ENCODE peak calls at places on chromosomes 7 and 10, in seven cellular contexts. One of them, this sample, is unnamed.

GRCh38 chr10:100148353-100149211 is 37.2 kb downstream of the ERLIN1 start:
- DNase-seq in transverse colon: no peak
- DNase-seq in colonic mucosa: no peak
- DNase-seq in HepG2: peak; percentile 43
- DNase-seq in fibroblast of villous mesenchyme: peak; percentile 27
- DNase-seq in fibroblast of mammary gland: peak; percentile 71
- DNase-seq in pancreas: no peak
- DNase-seq in this sample: peak; percentile 44

GRCh38 chr10:126250527-126251310 is 137.6 kb downstream of the ADAM12 start:
- DNase-seq in transverse colon: no peak
- DNase-seq in fibroblast of mammary gland: peak; percentile 57
- DNase-seq in fibroblast of villous mesenchyme: peak; percentile 88
- DNase-seq in colonic mucosa: no peak
- DNase-seq in HepG2: no peak
- DNase-seq in pancreas: no peak
- DNase-seq in this sample: peak; percentile 63

GRCh38 chr7:139522830-139523198 is 671 bp upstream of the CLEC2L start:
- DNase-seq in colonic mucosa: no peak
- DNase-seq in pancreas: no peak
- DNase-seq in fibroblast of mammary gland: no peak
- DNase-seq in HepG2: no peak
- DNase-seq in fibroblast of villous mesenchyme: no peak
- DNase-seq in transverse colon: no peak
- DNase-seq in this sample: no peak

GRCh38 chr7:101921061-101921460 is 103.6 kb downstream of the CUX1 start:
- DNase-seq in transverse colon: no peak
- DNase-seq in fibroblast of mammary gland: no peak
- DNase-seq in HepG2: no peak
- DNase-seq in fibroblast of villous mesenchyme: no peak
- DNase-seq in pancreas: peak; percentile 19
- DNase-seq in colonic mucosa: no peak
- DNase-seq in this sample: no peak

GRCh38 chr7:49166441-49166840 is 242.1 kb downstream of the CDC14C start:
- DNase-seq in colonic mucosa: no peak
- DNase-seq in pancreas: no peak
- DNase-seq in fibroblast of mammary gland: no peak
- DNase-seq in transverse colon: no peak
- DNase-seq in fibroblast of villous mesenchyme: peak; percentile 1
- DNase-seq in HepG2: no peak
- DNase-seq in this sample: no peak

GRCh38 chr7:67621704-67622103 is 625.1 kb downstream of the TYW1 start:
- DNase-seq in fibroblast of mammary gland: no peak
- DNase-seq in fibroblast of villous mesenchyme: no peak
- DNase-seq in colonic mucosa: no peak
- DNase-seq in HepG2: no peak
- DNase-seq in transverse colon: no peak
- DNase-seq in pancreas: no peak
- DNase-seq in this sample: no peak

GRCh38 chr10:89267056-89267455 is 15.5 kb upstream of the LIPA start:
- DNase-seq in transverse colon: no peak
- DNase-seq in fibroblast of mammary gland: no peak
- DNase-seq in pancreas: no peak
- DNase-seq in colonic mucosa: no peak
- DNase-seq in HepG2: no peak
- DNase-seq in fibroblast of villous mesenchyme: no peak
- DNase-seq in this sample: no peak

GRCh38 chr7:146735992-146736391 is 619.4 kb downstream of the CNTNAP2 start:
- DNase-seq in colonic mucosa: no peak
- DNase-seq in HepG2: no peak
- DNase-seq in transverse colon: no peak
- DNase-seq in fibroblast of mammary gland: no peak
- DNase-seq in fibroblast of villous mesenchyme: no peak
- DNase-seq in pancreas: no peak
- DNase-seq in this sample: no peak

GRCh38 chr10:74746813-74747212 is 79.6 kb upstream of the KAT6B start:
- DNase-seq in colonic mucosa: no peak
- DNase-seq in pancreas: no peak
- DNase-seq in transverse colon: no peak
- DNase-seq in fibroblast of mammary gland: no peak
- DNase-seq in HepG2: no peak
- DNase-seq in fibroblast of villous mesenchyme: no peak
- DNase-seq in this sample: no peak

GRCh38 chr7:43784030-43785001 is 25.8 kb downstream of the BLVRA start:
- DNase-seq in colonic mucosa: no peak
- DNase-seq in fibroblast of villous mesenchyme: peak; percentile 65
- DNase-seq in pancreas: no peak
- DNase-seq in HepG2: no peak
- DNase-seq in transverse colon: no peak
- DNase-seq in fibroblast of mammary gland: peak; percentile 73
- DNase-seq in this sample: no peak

GRCh38 chr10:46024948-46025347 is 5.5 kb downstream of the NCOA4 start:
- DNase-seq in HepG2: no peak
- DNase-seq in fibroblast of villous mesenchyme: no peak
- DNase-seq in colonic mucosa: no peak
- DNase-seq in pancreas: no peak
- DNase-seq in transverse colon: no peak
- DNase-seq in fibroblast of mammary gland: no peak
- DNase-seq in this sample: no peak

GRCh38 chr10:73577788-73578187 is 13.4 kb downstream of the USP54 start:
- DNase-seq in HepG2: no peak
- DNase-seq in fibroblast of mammary gland: peak; percentile 72
- DNase-seq in transverse colon: peak; percentile 63
- DNase-seq in pancreas: no peak
- DNase-seq in fibroblast of villous mesenchyme: no peak
- DNase-seq in colonic mucosa: peak; percentile 46
- DNase-seq in this sample: peak; percentile 63

GRCh38 chr10:92742331-92743228 is 52.8 kb downstream of the HHEX start:
- DNase-seq in fibroblast of villous mesenchyme: no peak
- DNase-seq in transverse colon: peak; percentile 26
- DNase-seq in colonic mucosa: no peak
- DNase-seq in pancreas: no peak
- DNase-seq in HepG2: no peak
- DNase-seq in fibroblast of mammary gland: no peak
- DNase-seq in this sample: no peak

GRCh38 chr7:48251766-48252165 is 80.5 kb downstream of the ABCA13 start:
- DNase-seq in transverse colon: no peak
- DNase-seq in fibroblast of villous mesenchyme: no peak
- DNase-seq in fibroblast of mammary gland: no peak
- DNase-seq in pancreas: no peak
- DNase-seq in colonic mucosa: no peak
- DNase-seq in HepG2: no peak
- DNase-seq in this sample: no peak

GRCh38 chr7:44286182-44286617 is 39.2 kb downstream of the CAMK2B start:
- DNase-seq in fibroblast of mammary gland: no peak
- DNase-seq in HepG2: no peak
- DNase-seq in pancreas: peak; percentile 54
- DNase-seq in fibroblast of villous mesenchyme: peak; percentile 37
- DNase-seq in transverse colon: peak; percentile 3
- DNase-seq in colonic mucosa: no peak
- DNase-seq in this sample: no peak

GRCh38 chr10:69324583-69324982 is 46.3 kb downstream of the HK1 start:
- DNase-seq in transverse colon: no peak
- DNase-seq in fibroblast of mammary gland: no peak
- DNase-seq in pancreas: no peak
- DNase-seq in fibroblast of villous mesenchyme: no peak
- DNase-seq in colonic mucosa: no peak
- DNase-seq in HepG2: no peak
- DNase-seq in this sample: no peak

GRCh38 chr10:122286872-122287271 is 15.8 kb downstream of the BTBD16 start:
- DNase-seq in fibroblast of villous mesenchyme: peak; percentile 23
- DNase-seq in pancreas: no peak
- DNase-seq in HepG2: no peak
- DNase-seq in fibroblast of mammary gland: peak; percentile 58
- DNase-seq in colonic mucosa: no peak
- DNase-seq in transverse colon: no peak
- DNase-seq in this sample: peak; percentile 69

GRCh38 chr10:102678842-102679289 is 34.6 kb downstream of the TRIM8 start:
- DNase-seq in pancreas: peak; percentile 89
- DNase-seq in transverse colon: peak; percentile 71
- DNase-seq in fibroblast of mammary gland: peak; percentile 42
- DNase-seq in colonic mucosa: peak; percentile 70
- DNase-seq in fibroblast of villous mesenchyme: peak; percentile 81
- DNase-seq in HepG2: peak; percentile 76
- DNase-seq in this sample: no peak

GRCh38 chr10:126109893-126110292 is 213.5 kb downstream of the FANK1 start:
- DNase-seq in HepG2: no peak
- DNase-seq in pancreas: no peak
- DNase-seq in fibroblast of villous mesenchyme: no peak
- DNase-seq in transverse colon: no peak
- DNase-seq in fibroblast of mammary gland: no peak
- DNase-seq in colonic mucosa: no peak
- DNase-seq in this sample: no peak

GRCh38 chr7:150435390-150436073 is 14.9 kb upstream of the GIMAP8 start:
- DNase-seq in colonic mucosa: peak; percentile 31
- DNase-seq in fibroblast of villous mesenchyme: no peak
- DNase-seq in pancreas: no peak
- DNase-seq in fibroblast of mammary gland: no peak
- DNase-seq in HepG2: no peak
- DNase-seq in transverse colon: peak; percentile 77
- DNase-seq in this sample: no peak

GRCh38 chr10:125886914-125887512 is 5.9 kb upstream of the DHX32 start:
- DNase-seq in fibroblast of villous mesenchyme: no peak
- DNase-seq in pancreas: no peak
- DNase-seq in fibroblast of mammary gland: peak; percentile 24
- DNase-seq in transverse colon: no peak
- DNase-seq in HepG2: no peak
- DNase-seq in colonic mucosa: no peak
- DNase-seq in this sample: no peak

GRCh38 chr7:130481898-130482297 is 10.0 kb upstream of the MEST start:
- DNase-seq in transverse colon: no peak
- DNase-seq in fibroblast of villous mesenchyme: peak; percentile 65
- DNase-seq in HepG2: no peak
- DNase-seq in fibroblast of mammary gland: peak; percentile 24
- DNase-seq in colonic mucosa: no peak
- DNase-seq in pancreas: no peak
- DNase-seq in this sample: no peak

GRCh38 chr7:128860158-128861073 is 2.2 kb upstream of the ATP6V1F start:
- DNase-seq in fibroblast of mammary gland: peak; percentile 84
- DNase-seq in transverse colon: no peak
- DNase-seq in colonic mucosa: peak; percentile 34
- DNase-seq in HepG2: no peak
- DNase-seq in fibroblast of villous mesenchyme: peak; percentile 56
- DNase-seq in pancreas: peak; percentile 39
- DNase-seq in this sample: peak; percentile 75

DNA sequence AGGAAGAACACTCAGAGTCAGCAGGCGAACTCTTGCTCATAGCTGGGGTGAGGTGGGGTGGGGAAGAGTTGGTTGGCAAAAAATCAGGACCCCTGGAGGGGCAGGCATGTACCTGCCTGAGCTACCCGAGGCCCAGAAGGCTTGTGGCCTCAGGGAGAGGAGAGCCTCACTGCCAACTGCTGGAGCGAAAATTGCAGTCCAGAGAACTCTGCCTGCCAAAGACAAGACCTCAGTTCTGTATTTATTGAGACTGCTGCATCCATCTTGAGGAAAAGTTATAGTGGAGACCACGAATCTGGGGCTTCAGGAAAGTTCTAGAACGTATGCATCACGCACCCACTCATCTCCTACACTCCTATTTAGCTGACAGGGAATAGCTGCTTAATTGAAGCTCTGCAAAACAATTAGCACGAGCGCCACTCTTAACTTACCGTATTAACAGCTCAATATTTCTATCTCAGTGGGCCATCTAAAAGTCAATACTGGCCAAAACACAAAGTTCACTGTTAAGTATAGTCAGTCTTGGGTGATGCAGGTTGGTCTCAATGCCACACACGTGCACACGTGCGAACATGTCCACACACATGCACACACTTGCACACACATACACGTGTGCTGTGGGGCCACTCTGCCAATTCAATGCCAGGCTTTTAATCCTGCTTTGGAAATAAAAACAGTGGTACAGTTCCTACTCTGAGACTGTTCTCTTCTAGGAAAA is 105.3 kb downstream of the GRB10 start:
- DNase-seq in fibroblast of villous mesenchyme: no peak
- DNase-seq in HepG2: peak; percentile 41
- DNase-seq in fibroblast of mammary gland: no peak
- DNase-seq in colonic mucosa: no peak
- DNase-seq in pancreas: no peak
- DNase-seq in transverse colon: no peak
- DNase-seq in this sample: no peak
- TF ChIP-seq CTCF in fibroblast of villous mesenchyme: no peak
- TF ChIP-seq CTCF in HepG2: no peak
- TF ChIP-seq CTCF in fibroblast of mammary gland: no peak
- TF ChIP-seq CTCF in colonic mucosa: no peak
- TF ChIP-seq CTCF in pancreas: no peak
- TF ChIP-seq CTCF in transverse colon: no peak
- TF ChIP-seq CTCF in this sample: no peak

GRCh38 chr10:104638861-104639594 is 2.1 kb upstream of the SORCS3 start:
- DNase-seq in fibroblast of mammary gland: no peak
- DNase-seq in HepG2: no peak
- DNase-seq in colonic mucosa: no peak
- DNase-seq in fibroblast of villous mesenchyme: no peak
- DNase-seq in transverse colon: no peak
- DNase-seq in pancreas: peak; percentile 47
- DNase-seq in this sample: peak; percentile 13
- H3K4me3 ChIP-seq in fibroblast of mammary gland: no peak overlapping the region
- H3K4me3 ChIP-seq in HepG2: no peak overlapping the region
- H3K4me3 ChIP-seq in colonic mucosa: no peak overlapping the region
- H3K4me3 ChIP-seq in fibroblast of villous mesenchyme: no peak overlapping the region
- H3K4me3 ChIP-seq in transverse colon: no peak overlapping the region
- H3K4me3 ChIP-seq in pancreas: no peak overlapping the region
- H3K4me3 ChIP-seq in this sample: no peak overlapping the region

DNA sequence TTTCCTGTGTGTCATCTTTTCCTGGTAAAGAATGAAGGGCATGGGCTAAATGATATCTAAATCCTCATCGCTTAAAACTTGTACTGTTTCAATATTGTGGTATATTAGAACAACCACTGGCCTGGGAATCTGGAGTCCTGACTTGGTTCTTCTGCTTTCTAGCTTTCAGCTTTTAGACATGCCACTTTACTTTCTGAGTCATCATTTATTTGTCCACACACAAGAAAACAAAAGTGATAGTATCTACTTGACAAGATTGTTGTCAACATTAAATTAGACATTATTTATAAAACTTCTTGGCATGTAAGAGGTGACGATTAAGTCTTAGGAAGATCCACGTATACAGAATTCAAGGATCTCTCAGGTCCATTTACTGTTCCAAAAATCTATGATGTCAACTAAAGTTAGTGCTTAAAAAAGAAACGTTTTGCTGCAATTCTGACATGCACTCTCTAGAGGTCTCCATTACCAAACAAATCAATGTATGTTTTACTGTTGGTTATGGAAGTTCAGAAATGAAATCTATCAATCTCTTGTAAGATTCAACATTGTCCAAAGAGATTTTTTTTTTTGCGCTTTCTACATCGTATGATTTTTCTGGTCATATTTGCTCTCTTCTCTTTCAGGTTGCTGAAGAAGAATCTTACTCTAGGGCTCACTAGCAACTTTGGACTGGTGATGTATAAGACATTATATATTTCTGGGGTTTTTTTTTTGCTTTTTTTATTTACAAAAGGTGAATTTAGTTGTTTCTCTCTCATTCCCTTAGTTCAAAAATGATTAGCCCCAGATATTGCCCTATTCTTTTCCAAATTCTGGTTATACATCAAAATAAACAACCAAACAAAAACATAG is 53.6 kb upstream of the DYNC1I1 start:
- DNase-seq in fibroblast of villous mesenchyme: peak; percentile 28
- DNase-seq in colonic mucosa: no peak
- DNase-seq in pancreas: no peak
- DNase-seq in transverse colon: no peak
- DNase-seq in HepG2: no peak
- DNase-seq in fibroblast of mammary gland: peak; percentile 43
- DNase-seq in this sample: peak; percentile 1
- TF ChIP-seq CTCF in fibroblast of villous mesenchyme: peak; percentile 39
- TF ChIP-seq CTCF in colonic mucosa: no peak
- TF ChIP-seq CTCF in pancreas: no peak
- TF ChIP-seq CTCF in transverse colon: peak; percentile 12
- TF ChIP-seq CTCF in HepG2: peak; percentile 54
- TF ChIP-seq CTCF in fibroblast of mammary gland: peak; percentile 51
- TF ChIP-seq CTCF in this sample: peak; percentile 8

GRCh38 chr10:12459776-12460175 is 110.4 kb downstream of the CAMK1D start:
- DNase-seq in colonic mucosa: no peak
- DNase-seq in pancreas: no peak
- DNase-seq in transverse colon: no peak
- DNase-seq in fibroblast of mammary gland: no peak
- DNase-seq in fibroblast of villous mesenchyme: no peak
- DNase-seq in HepG2: no peak
- DNase-seq in this sample: no peak
- H3K4me3 ChIP-seq in colonic mucosa: no peak overlapping the region
- H3K4me3 ChIP-seq in pancreas: no peak overlapping the region
- H3K4me3 ChIP-seq in transverse colon: no peak overlapping the region
- H3K4me3 ChIP-seq in fibroblast of mammary gland: no peak overlapping the region
- H3K4me3 ChIP-seq in fibroblast of villous mesenchyme: no peak overlapping the region
- H3K4me3 ChIP-seq in HepG2: no peak overlapping the region
- H3K4me3 ChIP-seq in this sample: no peak overlapping the region

This sample was measured in foreskin fibroblast.